ENCODE peak calls at places on chromosomes 6 and 20, in ten cellular contexts. E is A549, N is GM23338, L is omental fat pad, P is nucleus accumbens, O is HT-29, R is foreskin fibroblast, X is RCC 7860, G is NCI-H1105, H is HCT116. C is an unnamed sample.

GRCh38 chr6:5208491-5208890 is 52.3 kb downstream of the LYRM4 start:
- DNase-seq in L (no peak), H (no peak), E (no peak), G (no peak), N (no peak), R (peak; percentile 10), X (no peak), P (no peak), O (no peak), C (no peak)

GRCh38 chr20:17381701-17382100 is 149.5 kb downstream of the BFSP1 start:
- DNase-seq in H (no peak), G (no peak), L (no peak), P (no peak), E (no peak), R (no peak), X (no peak), N (no peak), O (no peak), C (no peak)

GRCh38 chr6:90369651-90370050 is 73.0 kb upstream of the BACH2 start:
- DNase-seq in P (no peak), H (no peak), R (no peak), O (no peak), N (no peak), X (no peak), E (no peak), L (no peak), G (no peak), C (no peak)

GRCh38 chr20:50245561-50246366 is 55.1 kb downstream of the CEBPB start:
- DNase-seq in P (no peak), X (peak; percentile 65), H (peak; percentile 23), O (peak; percentile 91), R (peak; percentile 87), N (no peak), E (no peak), G (no peak), L (no peak), C (no peak)

GRCh38 chr20:23654722-23655121 is 17.0 kb upstream of the CST3 start:
- DNase-seq in X (no peak), P (no peak), L (no peak), R (no peak), G (no peak), E (no peak), N (no peak), O (no peak), H (no peak), C (no peak)

GRCh38 chr20:22452442-22453011 is 131.8 kb downstream of the FOXA2 start:
- DNase-seq in H (no peak), X (no peak), N (no peak), R (no peak), P (no peak), G (no peak), O (no peak), L (no peak), E (no peak), C (no peak)

GRCh38 chr20:52420805-52421204 is 229.2 kb upstream of the ZFP64 start:
- DNase-seq in L (no peak), O (no peak), G (no peak), P (no peak), R (no peak), N (no peak), H (no peak), X (no peak), E (no peak), C (no peak)

GRCh38 chr20:34269996-34270627 is 28.9 kb downstream of the ASIP start:
- DNase-seq in E (no peak), X (no peak), L (no peak), N (no peak), P (no peak), R (peak; percentile 53), O (no peak), H (no peak), G (no peak), C (no peak)

GRCh38 chr6:11731423-11731822 is 47.2 kb downstream of the ADTRP start:
- DNase-seq in P (no peak), L (no peak), E (no peak), H (no peak), G (no peak), N (no peak), R (no peak), O (no peak), X (no peak), C (no peak)

GRCh38 chr6:13303668-13304017 is 24.7 kb downstream of the TBC1D7 start:
- DNase-seq in N (no peak), O (no peak), H (no peak), L (peak; percentile 76), E (no peak), X (peak; percentile 30), P (peak; percentile 60), G (peak; percentile 3), R (peak; percentile 72), C (peak; percentile 71)

GRCh38 chr6:9131616-9132015 is 696.3 kb upstream of the SLC35B3 start:
- DNase-seq in N (peak; percentile 12), R (no peak), L (no peak), H (no peak), O (no peak), G (no peak), P (no peak), E (no peak), X (no peak), C (no peak)

GRCh38 chr6:6497976-6498375 is 90.5 kb upstream of the LY86 start:
- DNase-seq in O (no peak), N (peak; percentile 29), R (no peak), L (no peak), G (no peak), E (no peak), X (no peak), H (no peak), P (no peak), C (no peak)